ENCODE peak calls at places on chromosome 17, in seven cellular contexts. I, F, V, K, A, M and S are unnamed samples.

GRCh38 chr17:33375086-33375485 is 82.0 kb upstream of the ASIC2 start:
- DNase-seq in A (no peak), K (no peak), M (no peak), I (no peak), V (no peak), F (no peak), S (no peak)

GRCh38 chr17:11853321-11854151 is 143.7 kb downstream of the ZNF18 start:
- DNase-seq in F (peak), V (no peak), I (no peak), M (no peak), K (no peak), A (peak), S (no peak)

GRCh38 chr17:73531171-73531570 is 113.1 kb downstream of the SDK2 start:
- DNase-seq in A (no peak), M (no peak), V (no peak), K (no peak), I (no peak), F (no peak), S (no peak)

GRCh38 chr17:81043725-81044427 is 8.9 kb downstream of the BAIAP2 start:
- DNase-seq in I (no peak), K (no peak), A (peak), V (no peak), F (no peak), M (no peak), S (no peak)

GRCh38 chr17:7404737-7405412 is 978 bp upstream of the TMEM256 start:
- DNase-seq in A (peak), K (peak), F (no peak), I (peak), M (no peak), V (peak), S (peak)

GRCh38 chr17:66429680-66430079 is 127.3 kb downstream of the PRKCA start:
- DNase-seq in V (no peak), A (no peak), I (no peak), F (no peak), M (no peak), K (no peak), S (no peak)

GRCh38 chr17:71779482-71779881 is 341.3 kb upstream of the SOX9 start:
- DNase-seq in A (no peak), F (no peak), V (no peak), I (no peak), M (no peak), K (no peak), S (no peak)

GRCh38 chr17:43018008-43018853 is 4.0 kb downstream of the VAT1 start:
- DNase-seq in F (no peak), A (peak), I (no peak), M (no peak), K (peak), V (peak), S (no peak)

GRCh38 chr17:50064253-50064991 is 8.5 kb downstream of the ITGA3 start:
- DNase-seq in M (peak), F (no peak), V (peak), A (no peak), K (no peak), I (peak), S (peak)

GRCh38 chr17:39564201-39564828 is 43.4 kb downstream of the NEUROD2 start:
- DNase-seq in V (no peak), I (no peak), A (peak), K (no peak), M (no peak), F (no peak), S (no peak)

GRCh38 chr17:17425591-17425990 is 51.2 kb upstream of the MED9 start:
- DNase-seq in F (no peak), K (no peak), I (no peak), V (no peak), M (no peak), A (no peak), S (no peak)

GRCh38 chr17:307741-308507 is 44.7 kb downstream of the RPH3AL start:
- DNase-seq in V (peak), M (no peak), K (no peak), I (peak), F (no peak), A (no peak), S (peak)